ENCODE peak calls at places on chromosomes 3 and 15, in six cellular contexts. I, D, H, C, P and K are unnamed samples.

GRCh38 chr3:72949016-72949415 is 47.6 kb upstream of the PPP4R2 start:
- DNase-seq in I (no peak), H (no peak), D (no peak), P (no peak), C (no peak), K (no peak)

GRCh38 chr3:185153170-185153733 is 392 bp upstream of the C3orf70 start:
- DNase-seq in D (no peak), P (peak), I (peak), C (no peak), H (peak), K (peak)

GRCh38 chr3:183560607-183561006 is 5.1 kb upstream of the KLHL6 start:
- DNase-seq in I (peak), D (no peak), H (peak), P (no peak), C (no peak), K (no peak)

GRCh38 chr3:144546539-144546938 is 574.9 kb downstream of the DIPK2A start:
- DNase-seq in C (no peak), I (no peak), H (no peak), D (no peak), P (no peak), K (no peak)

GRCh38 chr3:4978259-4978965 is 825 bp upstream of the BHLHE40 start:
- DNase-seq in I (peak), P (peak), C (peak), D (peak), H (peak), K (peak)

GRCh38 chr15:33852094-33852493 is 116.2 kb upstream of the CHRM5 start:
- DNase-seq in C (peak), I (no peak), D (no peak), P (no peak), H (no peak), K (peak)

GRCh38 chr15:63514533-63514943 is 10.1 kb downstream of the USP3 start:
- DNase-seq in P (no peak), D (no peak), I (no peak), H (no peak), C (peak), K (peak)

GRCh38 chr3:134291300-134292254 is 40.9 kb upstream of the RYK start:
- DNase-seq in D (peak), I (no peak), C (peak), P (no peak), H (no peak), K (peak)

GRCh38 chr3:47475029-47475569 is 642 bp downstream of the SCAP start:
- DNase-seq in P (no peak), I (peak), D (no peak), H (no peak), C (peak), K (peak)

GRCh38 chr3:79515072-79515471 is 252.7 kb downstream of the ROBO1 start:
- DNase-seq in P (peak), H (no peak), D (no peak), I (no peak), C (no peak), K (no peak)

GRCh38 chr3:197408177-197408957 is 110.0 kb upstream of the DLG1 start:
- DNase-seq in C (no peak), D (peak), I (no peak), H (no peak), P (no peak), K (peak)

GRCh38 chr15:51499379-51499976 is 123.1 kb downstream of the DMXL2 start:
- DNase-seq in C (peak), I (no peak), H (peak), P (no peak), D (no peak), K (peak)

GRCh38 chr3:119809249-119810017 is 27.5 kb downstream of the NR1I2 start:
- DNase-seq in I (no peak), C (no peak), H (peak), D (no peak), P (no peak), K (no peak)

GRCh38 chr3:66991478-66991877 is 6.6 kb upstream of the KBTBD8 start:
- DNase-seq in H (no peak), P (no peak), C (peak), I (no peak), D (no peak), K (peak)

GRCh38 chr3:194481103-194481502 is 5.7 kb downstream of the ATP13A3 start:
- DNase-seq in D (no peak), I (no peak), C (peak), P (no peak), H (no peak), K (peak)